ENCODE peak calls at places on chromosome 4, in ten cellular contexts. R, G, S, C, W, D, B, Z, A and K are unnamed samples.

GRCh38 chr4:36003051-36003450 is 241.3 kb downstream of the ARAP2 start:
- DNase-seq in Z (no peak), A (no peak), C (no peak), S (no peak), D (no peak), W (no peak), R (no peak), B (no peak), G (no peak), K (no peak)

GRCh38 chr4:110533940-110534339 is 58.0 kb downstream of the ENPEP start:
- DNase-seq in B (no peak), G (no peak), D (no peak), Z (peak), W (no peak), S (peak), C (no peak), A (no peak), R (no peak), K (peak)

GRCh38 chr4:158121203-158121586 is 51.6 kb downstream of the GASK1B start:
- DNase-seq in D (no peak), R (peak), A (no peak), W (no peak), S (peak), Z (no peak), B (no peak), G (no peak), C (no peak), K (peak)

GRCh38 chr4:77376788-77377460 is 219.9 kb downstream of the CCNG2 start:
- DNase-seq in C (no peak), D (no peak), A (no peak), R (no peak), S (no peak), B (no peak), W (no peak), Z (peak), G (no peak), K (no peak)

GRCh38 chr4:124212835-124213640 is 499.5 kb downstream of the ANKRD50 start:
- DNase-seq in Z (no peak), D (no peak), W (peak), C (no peak), R (peak), A (no peak), G (no peak), B (no peak), S (peak), K (no peak)

GRCh38 chr4:68871772-68872441 is 56.1 kb downstream of the UGT2B10 start:
- DNase-seq in S (no peak), B (no peak), G (no peak), R (no peak), D (no peak), W (no peak), Z (no peak), A (no peak), C (no peak), K (no peak)

GRCh38 chr4:33302298-33302697 is 2582.1 kb downstream of the PCDH7 start:
- DNase-seq in W (no peak), R (no peak), G (no peak), S (peak), A (no peak), C (no peak), B (no peak), Z (no peak), D (no peak), K (no peak)

GRCh38 chr4:29128810-29129209 is 1591.4 kb upstream of the PCDH7 start:
- DNase-seq in S (no peak), D (no peak), R (no peak), A (no peak), B (no peak), W (no peak), C (no peak), Z (no peak), G (no peak), K (no peak)

GRCh38 chr4:180913750-180914149 is 1329.5 kb upstream of the TENM3 start:
- DNase-seq in G (no peak), C (no peak), B (no peak), W (no peak), R (no peak), A (no peak), S (peak), D (no peak), Z (no peak), K (peak)

GRCh38 chr4:176443646-176444409 is 124.1 kb downstream of the SPCS3 start:
- DNase-seq in G (no peak), D (no peak), S (peak), C (no peak), B (no peak), A (no peak), Z (no peak), R (no peak), W (no peak), K (no peak)

GRCh38 chr4:155953151-155954117 is at the start of gene CTSO:
- DNase-seq in D (peak), Z (peak), W (peak), B (peak), R (peak), G (peak), S (peak), A (peak), C (peak), K (no peak)

GRCh38 chr4:145183023-145183422 is 2.6 kb upstream of the OTUD4 start:
- DNase-seq in C (no peak), W (no peak), A (no peak), R (no peak), D (no peak), Z (no peak), G (no peak), B (no peak), S (peak), K (no peak)

GRCh38 chr4:78569291-78569821 is 17.8 kb downstream of the ANXA3 start:
- DNase-seq in W (no peak), C (no peak), D (no peak), Z (peak), A (no peak), B (no peak), S (peak), R (no peak), G (no peak), K (no peak)

GRCh38 chr4:67292649-67293048 is 252.7 kb downstream of the CENPC start:
- DNase-seq in B (no peak), W (no peak), C (no peak), A (no peak), Z (no peak), D (no peak), G (no peak), R (no peak), S (no peak), K (no peak)

GRCh38 chr4:3409571-3410091 is 32.1 kb upstream of the HGFAC start:
- DNase-seq in B (peak), Z (no peak), C (peak), G (peak), D (peak), A (no peak), S (no peak), R (no peak), W (no peak), K (no peak)

GRCh38 chr4:101475246-101475645 is 127.9 kb upstream of the PPP3CA start:
- DNase-seq in W (no peak), R (no peak), D (no peak), Z (no peak), A (no peak), G (no peak), B (no peak), S (peak), C (no peak), K (no peak)

GRCh38 chr4:124111922-124112321 is 600.6 kb downstream of the ANKRD50 start:
- DNase-seq in Z (peak), B (no peak), G (no peak), A (peak), S (peak), C (no peak), R (peak), W (no peak), D (no peak), K (peak)

GRCh38 chr4:96102541-96103018 is 262.7 kb downstream of the PDHA2 start:
- DNase-seq in Z (no peak), S (peak), C (no peak), W (no peak), A (no peak), D (no peak), B (no peak), R (no peak), G (no peak), K (no peak)

GRCh38 chr4:152700151-152700550 is 20.4 kb upstream of the TMEM154 start:
- DNase-seq in R (no peak), S (no peak), D (no peak), G (no peak), C (no peak), Z (no peak), A (no peak), W (no peak), B (no peak), K (no peak)

GRCh38 chr4:76377922-76378321 is 43.0 kb downstream of the CCDC158 start:
- DNase-seq in G (no peak), W (no peak), S (peak), R (no peak), B (no peak), D (peak), Z (peak), A (peak), C (no peak), K (no peak)

GRCh38 chr4:154349829-154350228 is 141.8 kb downstream of the DCHS2 start:
- DNase-seq in B (no peak), R (no peak), W (no peak), S (peak), G (no peak), C (no peak), Z (peak), A (peak), D (no peak), K (no peak)

GRCh38 chr4:70903282-70903603 is 1.1 kb downstream of the MOB1B start:
- DNase-seq in G (no peak), B (no peak), D (no peak), A (peak), Z (no peak), C (no peak), R (no peak), S (peak), W (no peak), K (no peak)

GRCh38 chr4:99628040-99628439 is 29.6 kb downstream of the C4orf54 start:
- DNase-seq in A (no peak), W (no peak), G (no peak), R (no peak), D (no peak), Z (no peak), C (no peak), B (no peak), S (no peak), K (no peak)

GRCh38 chr4:156615066-156615514 is 356.5 kb downstream of the PDGFC start:
- DNase-seq in S (peak), A (no peak), W (no peak), G (no peak), B (no peak), Z (no peak), R (no peak), D (no peak), C (no peak), K (peak)

GRCh38 chr4:182142146-182143085 is 100.8 kb upstream of the TENM3 start:
- DNase-seq in S (peak), G (no peak), Z (peak), C (no peak), D (no peak), W (no peak), A (peak), B (peak), R (no peak), K (peak)

GRCh38 chr4:72319596-72319995 is 249.4 kb downstream of the ADAMTS3 start:
- DNase-seq in R (no peak), W (no peak), C (no peak), S (peak), Z (no peak), A (no peak), G (no peak), B (no peak), D (no peak), K (no peak)

GRCh38 chr4:128517739-128518510 is 230.3 kb upstream of the PGRMC2 start:
- DNase-seq in S (peak), W (peak), B (no peak), A (no peak), Z (peak), C (peak), G (no peak), R (peak), D (no peak), K (peak)

GRCh38 chr4:13966241-13967195 is 339.0 kb upstream of the BOD1L1 start:
- DNase-seq in D (no peak), B (no peak), Z (peak), R (no peak), A (peak), W (no peak), C (no peak), S (peak), G (no peak), K (no peak)

GRCh38 chr4:13986533-13986932 is 359.0 kb upstream of the BOD1L1 start:
- DNase-seq in G (no peak), D (no peak), A (no peak), B (no peak), S (peak), Z (no peak), W (no peak), C (no peak), R (no peak), K (no peak)

GRCh38 chr4:179110356-179110755 is 1668.1 kb upstream of the AGA start:
- DNase-seq in S (no peak), A (no peak), C (no peak), G (no peak), D (no peak), B (no peak), W (no peak), R (no peak), Z (no peak), K (peak)

GRCh38 chr4:146192060-146192459 is 16.5 kb downstream of the LSM6 start:
- DNase-seq in G (no peak), B (no peak), R (peak), W (no peak), A (no peak), Z (peak), D (peak), S (no peak), C (no peak), K (no peak)

GRCh38 chr4:68576272-68577100 is at the start of gene UGT2B17:
- DNase-seq in Z (no peak), C (no peak), G (no peak), A (no peak), W (no peak), D (no peak), R (no peak), B (no peak), S (no peak), K (no peak)

GRCh38 chr4:21474195-21474594 is 474.4 kb downstream of the KCNIP4 start:
- DNase-seq in S (no peak), Z (no peak), G (no peak), R (no peak), W (no peak), B (no peak), A (no peak), D (no peak), C (no peak), K (no peak)

GRCh38 chr4:14415146-14415545 is 587.1 kb upstream of the CPEB2 start:
- DNase-seq in C (no peak), A (peak), Z (peak), W (no peak), D (no peak), S (peak), G (no peak), R (no peak), B (no peak), K (no peak)

GRCh38 chr4:125728568-125728967 is 413.8 kb downstream of the FAT4 start:
- DNase-seq in W (no peak), A (peak), G (no peak), R (no peak), B (no peak), Z (peak), S (peak), C (no peak), D (no peak), K (peak)

GRCh38 chr4:1113311-1114009 is at the start of gene RNF212:
- DNase-seq in B (peak), A (peak), S (no peak), C (peak), D (no peak), G (no peak), Z (peak), R (no peak), W (no peak), K (no peak)

GRCh38 chr4:185583813-185584212 is 48.5 kb upstream of the PDLIM3 start:
- DNase-seq in D (no peak), A (no peak), C (no peak), Z (no peak), W (no peak), S (no peak), B (no peak), R (no peak), G (no peak), K (no peak)

GRCh38 chr4:76801621-76802545 is 96.1 kb downstream of the SOWAHB start:
- DNase-seq in D (no peak), A (peak), R (no peak), S (peak), B (peak), C (no peak), G (peak), W (peak), Z (peak), K (no peak)

DNA sequence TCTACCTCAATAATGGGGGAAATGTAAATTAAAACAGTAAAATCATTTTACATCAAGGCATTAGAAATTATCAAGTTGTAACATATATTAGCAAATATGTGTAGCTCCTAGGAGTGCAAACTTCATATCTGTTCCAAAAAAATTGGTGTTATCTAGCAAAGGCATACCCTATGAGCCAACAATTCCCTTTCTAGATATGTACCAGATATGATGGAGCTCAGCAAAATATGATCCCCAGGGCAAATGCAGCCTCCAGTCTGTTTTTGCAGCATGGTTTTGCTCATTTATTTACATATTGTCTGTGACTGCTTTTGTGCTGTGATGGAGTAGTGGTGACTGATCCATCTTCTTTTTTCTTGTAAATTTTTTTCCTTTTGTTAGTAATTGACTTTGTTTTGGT is 41.0 kb downstream of the CEP135 start:
- DNase-seq in Z (no peak), S (no peak), W (no peak), B (no peak), A (no peak), G (no peak), D (no peak), C (no peak), R (no peak), K (no peak)
- H3K4me3 ChIP-seq in Z (no peak), S (no peak), W (no peak), B (no peak), A (no peak), G (no peak), D (no peak), C (no peak), R (no peak), K (no peak)

DNA sequence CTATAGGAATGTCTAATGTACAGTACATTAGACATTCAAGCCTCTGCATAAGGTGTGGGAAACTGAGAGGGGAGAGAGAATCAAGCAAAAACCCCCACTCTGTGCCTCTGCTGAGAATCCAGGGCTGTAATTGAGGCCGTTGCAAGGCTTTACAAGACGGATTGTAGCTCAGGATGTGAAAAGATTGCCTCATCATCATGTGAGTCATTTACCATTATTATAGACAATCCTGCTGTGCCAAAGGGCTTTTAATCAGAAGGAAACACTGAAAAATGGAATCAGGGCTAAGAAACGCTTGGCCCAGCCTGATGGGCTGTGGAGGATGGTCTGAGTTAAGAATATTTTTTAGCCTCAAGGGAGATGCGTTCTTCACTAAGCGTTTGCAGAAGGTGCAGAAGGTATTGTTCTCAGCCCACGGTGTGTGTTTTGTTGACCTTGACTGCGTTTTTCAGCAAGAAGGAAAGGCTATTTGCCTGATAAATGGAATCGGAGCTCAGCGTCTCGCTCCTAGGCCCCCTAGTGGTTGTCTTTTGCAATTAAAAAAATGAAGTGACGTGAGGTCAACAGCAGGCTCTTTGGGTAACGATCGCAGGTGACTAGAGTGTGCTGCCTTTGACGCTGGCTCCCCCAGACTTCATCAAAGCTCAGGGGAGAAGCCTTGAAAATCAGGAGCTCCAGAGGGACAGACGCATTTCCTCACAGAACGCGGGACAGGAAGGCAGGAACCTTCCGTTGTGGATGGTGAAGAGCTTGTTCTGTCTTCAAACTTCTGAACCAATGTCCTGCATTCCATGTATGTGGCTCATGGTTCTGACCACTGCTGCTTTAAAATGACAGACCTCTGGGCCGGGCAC is 18.1 kb upstream of the CHRNA9 start:
- DNase-seq in C (no peak), A (peak), G (no peak), Z (peak), S (peak), B (no peak), R (peak), D (peak), W (peak), K (peak)
- H3K4me3 ChIP-seq in C (peak), A (no peak), G (peak), Z (no peak), S (peak), B (peak), R (no peak), D (peak), W (peak), K (peak)

DNA sequence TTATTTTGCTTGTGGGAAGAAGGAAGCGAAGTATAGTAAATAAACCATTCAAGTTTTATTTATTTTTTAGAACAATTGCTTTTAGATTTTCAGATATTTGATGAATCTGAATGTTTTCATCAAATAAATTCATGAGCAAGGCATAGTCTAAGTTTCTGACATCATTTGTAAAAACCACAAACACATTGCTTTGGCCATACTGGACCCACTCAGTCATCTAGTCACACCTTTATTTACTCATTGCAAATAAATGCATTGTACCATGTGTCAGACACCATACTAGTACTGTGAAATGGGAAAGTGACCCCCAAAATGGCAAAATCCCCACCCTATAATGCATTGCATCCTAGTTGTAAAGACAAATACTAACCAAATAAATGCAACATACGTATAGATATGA is 449.1 kb upstream of the SMIM31 start:
- DNase-seq in B (no peak), D (no peak), C (no peak), A (no peak), G (no peak), R (no peak), Z (no peak), S (no peak), W (no peak), K (no peak)
- H3K4me3 ChIP-seq in B (no peak), D (no peak), C (no peak), A (no peak), G (no peak), R (no peak), Z (no peak), S (no peak), W (no peak), K (no peak)

DNA sequence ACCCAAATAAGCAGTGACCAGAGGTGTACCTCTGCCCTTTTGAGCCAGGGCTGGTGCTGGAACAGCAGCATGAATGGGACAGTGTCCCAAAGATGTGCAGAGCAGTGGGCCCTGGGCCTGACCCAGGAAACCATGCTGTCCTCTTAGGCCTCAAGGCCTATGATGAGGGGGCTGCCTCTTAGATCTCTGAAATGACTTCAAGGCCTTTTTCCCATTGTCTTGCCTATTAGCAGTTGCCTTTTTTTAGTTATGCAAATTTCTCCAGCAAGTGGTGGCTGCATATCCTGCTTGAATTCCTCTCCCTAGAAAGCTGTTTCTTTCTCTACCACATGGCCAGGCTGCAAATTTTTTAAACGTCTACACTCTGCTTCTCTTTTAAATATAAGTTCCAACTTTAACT is 160.3 kb downstream of the CFAP299 start:
- DNase-seq in D (no peak), R (no peak), G (no peak), S (no peak), B (no peak), W (no peak), C (no peak), A (peak), Z (peak), K (no peak)
- H3K4me3 ChIP-seq in D (no peak), R (no peak), G (no peak), S (no peak), B (no peak), W (no peak), C (no peak), A (no peak), Z (no peak), K (no peak)

GRCh38 chr4:143391261-143391660 is 54.6 kb downstream of the GAB1 start:
- DNase-seq in A (no peak), D (no peak), C (no peak), R (no peak), B (no peak), W (no peak), G (no peak), S (no peak), Z (peak), K (no peak)
- H3K4me3 ChIP-seq in A (no peak), D (no peak), C (peak), R (no peak), B (no peak), W (no peak), G (no peak), S (no peak), Z (peak), K (no peak)